ENCODE peak calls at places on chromosomes 1 and 21, in ten cellular contexts. One of them, this sample, is unnamed.

GRCh38 chr1:84688461-84689061 is 1.7 kb downstream of the SSX2IP start:
- DNase-seq in pancreas: no peak
- DNase-seq in activated B cell treated with CpG ODN at 0.5 μM for 24 hours: no peak
- DNase-seq in left lung: no peak
- DNase-seq in HFF-Myc: no peak
- DNase-seq in heart left ventricle: no peak
- DNase-seq in cardiac muscle cell: no peak
- DNase-seq in PC-3: peak
- DNase-seq in HL-60: peak
- DNase-seq in GM13977: no peak
- DNase-seq in this sample: no peak

GRCh38 chr1:20087668-20088067 is 17.7 kb downstream of the PLA2G5 start:
- DNase-seq in pancreas: no peak
- DNase-seq in activated B cell treated with CpG ODN at 0.5 μM for 24 hours: no peak
- DNase-seq in left lung: no peak
- DNase-seq in HFF-Myc: no peak
- DNase-seq in heart left ventricle: no peak
- DNase-seq in cardiac muscle cell: no peak
- DNase-seq in PC-3: peak
- DNase-seq in HL-60: no peak
- DNase-seq in GM13977: no peak
- DNase-seq in this sample: no peak

GRCh38 chr1:18953656-18954259 is 2.7 kb downstream of the IFFO2 start:
- DNase-seq in pancreas: no peak
- DNase-seq in activated B cell treated with CpG ODN at 0.5 μM for 24 hours: no peak
- DNase-seq in left lung: no peak
- DNase-seq in HFF-Myc: no peak
- DNase-seq in heart left ventricle: no peak
- DNase-seq in cardiac muscle cell: no peak
- DNase-seq in PC-3: no peak
- DNase-seq in HL-60: no peak
- DNase-seq in GM13977: no peak
- DNase-seq in this sample: no peak

GRCh38 chr1:117616356-117616755 is 10.5 kb downstream of the TENT5C start:
- DNase-seq in pancreas: peak
- DNase-seq in activated B cell treated with CpG ODN at 0.5 μM for 24 hours: no peak
- DNase-seq in left lung: no peak
- DNase-seq in HFF-Myc: no peak
- DNase-seq in heart left ventricle: no peak
- DNase-seq in cardiac muscle cell: no peak
- DNase-seq in PC-3: no peak
- DNase-seq in HL-60: no peak
- DNase-seq in GM13977: no peak
- DNase-seq in this sample: no peak

GRCh38 chr1:26121854-26122773 is 10.5 kb downstream of the PDIK1L start:
- DNase-seq in pancreas: no peak
- DNase-seq in activated B cell treated with CpG ODN at 0.5 μM for 24 hours: no peak
- DNase-seq in left lung: no peak
- DNase-seq in HFF-Myc: no peak
- DNase-seq in heart left ventricle: no peak
- DNase-seq in cardiac muscle cell: no peak
- DNase-seq in PC-3: peak
- DNase-seq in HL-60: no peak
- DNase-seq in GM13977: no peak
- DNase-seq in this sample: no peak

GRCh38 chr21:17931080-17931479 is 111.9 kb upstream of the C21orf91 start:
- DNase-seq in pancreas: no peak
- DNase-seq in activated B cell treated with CpG ODN at 0.5 μM for 24 hours: no peak
- DNase-seq in left lung: no peak
- DNase-seq in HFF-Myc: no peak
- DNase-seq in heart left ventricle: no peak
- DNase-seq in cardiac muscle cell: no peak
- DNase-seq in PC-3: peak
- DNase-seq in HL-60: no peak
- DNase-seq in GM13977: no peak
- DNase-seq in this sample: no peak

GRCh38 chr1:239587066-239587465 is 200.7 kb downstream of the CHRM3 start:
- DNase-seq in pancreas: no peak
- DNase-seq in activated B cell treated with CpG ODN at 0.5 μM for 24 hours: no peak
- DNase-seq in left lung: no peak
- DNase-seq in HFF-Myc: no peak
- DNase-seq in heart left ventricle: no peak
- DNase-seq in cardiac muscle cell: no peak
- DNase-seq in PC-3: no peak
- DNase-seq in HL-60: no peak
- DNase-seq in GM13977: no peak
- DNase-seq in this sample: no peak

GRCh38 chr1:218613105-218613504 is 268.0 kb downstream of the TGFB2 start:
- DNase-seq in pancreas: no peak
- DNase-seq in activated B cell treated with CpG ODN at 0.5 μM for 24 hours: no peak
- DNase-seq in left lung: no peak
- DNase-seq in HFF-Myc: no peak
- DNase-seq in heart left ventricle: no peak
- DNase-seq in cardiac muscle cell: no peak
- DNase-seq in PC-3: peak
- DNase-seq in HL-60: no peak
- DNase-seq in GM13977: no peak
- DNase-seq in this sample: no peak

GRCh38 chr1:160975026-160975425 is 20.4 kb upstream of the ITLN2 start:
- DNase-seq in pancreas: no peak
- DNase-seq in activated B cell treated with CpG ODN at 0.5 μM for 24 hours: no peak
- DNase-seq in left lung: no peak
- DNase-seq in HFF-Myc: no peak
- DNase-seq in heart left ventricle: no peak
- DNase-seq in cardiac muscle cell: no peak
- DNase-seq in PC-3: no peak
- DNase-seq in HL-60: no peak
- DNase-seq in GM13977: peak
- DNase-seq in this sample: no peak

GRCh38 chr1:160973491-160973890 is 18.9 kb upstream of the ITLN2 start:
- DNase-seq in pancreas: no peak
- DNase-seq in activated B cell treated with CpG ODN at 0.5 μM for 24 hours: no peak
- DNase-seq in left lung: no peak
- DNase-seq in HFF-Myc: no peak
- DNase-seq in heart left ventricle: no peak
- DNase-seq in cardiac muscle cell: no peak
- DNase-seq in PC-3: no peak
- DNase-seq in HL-60: no peak
- DNase-seq in GM13977: no peak
- DNase-seq in this sample: no peak

GRCh38 chr1:160972939-160973338 is 18.3 kb upstream of the ITLN2 start:
- DNase-seq in pancreas: no peak
- DNase-seq in activated B cell treated with CpG ODN at 0.5 μM for 24 hours: no peak
- DNase-seq in left lung: no peak
- DNase-seq in HFF-Myc: no peak
- DNase-seq in heart left ventricle: no peak
- DNase-seq in cardiac muscle cell: no peak
- DNase-seq in PC-3: no peak
- DNase-seq in HL-60: no peak
- DNase-seq in GM13977: no peak
- DNase-seq in this sample: no peak

DNA sequence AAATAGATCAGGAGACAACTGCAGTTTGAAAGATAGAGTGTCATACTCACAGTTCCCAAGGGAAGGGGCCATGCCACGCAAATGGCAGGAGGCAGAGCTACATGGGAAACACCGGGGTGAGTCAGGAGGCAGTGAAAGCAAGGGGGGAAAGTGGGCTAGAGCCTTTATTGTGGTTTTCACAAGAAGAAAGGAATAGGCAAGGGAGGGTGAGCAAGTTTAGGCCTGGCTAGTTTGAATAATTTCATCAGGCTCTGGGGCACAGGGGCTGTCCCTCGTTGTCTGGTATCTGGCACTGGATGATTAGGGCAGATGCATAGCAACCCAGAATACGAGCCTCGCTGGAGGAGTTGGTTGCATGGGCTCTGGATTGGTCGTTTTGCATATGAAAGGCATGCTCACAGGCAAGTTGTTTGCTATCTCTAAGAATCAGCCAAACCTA is 17.0 kb upstream of the ITLN2 start:
- DNase-seq in pancreas: no peak
- DNase-seq in activated B cell treated with CpG ODN at 0.5 μM for 24 hours: no peak
- DNase-seq in left lung: no peak
- DNase-seq in HFF-Myc: no peak
- DNase-seq in heart left ventricle: no peak
- DNase-seq in cardiac muscle cell: no peak
- DNase-seq in PC-3: no peak
- DNase-seq in HL-60: no peak
- DNase-seq in GM13977: peak
- DNase-seq in this sample: no peak
- TF ChIP-seq CTCF in pancreas: no peak
- TF ChIP-seq CTCF in activated B cell treated with CpG ODN at 0.5 μM for 24 hours: no peak
- TF ChIP-seq CTCF in left lung: no peak
- TF ChIP-seq CTCF in HFF-Myc: no peak
- TF ChIP-seq CTCF in heart left ventricle: no peak
- TF ChIP-seq CTCF in cardiac muscle cell: no peak
- TF ChIP-seq CTCF in PC-3: no peak
- TF ChIP-seq CTCF in HL-60: no peak
- TF ChIP-seq CTCF in GM13977: no peak
- TF ChIP-seq CTCF in this sample: no peak

DNA sequence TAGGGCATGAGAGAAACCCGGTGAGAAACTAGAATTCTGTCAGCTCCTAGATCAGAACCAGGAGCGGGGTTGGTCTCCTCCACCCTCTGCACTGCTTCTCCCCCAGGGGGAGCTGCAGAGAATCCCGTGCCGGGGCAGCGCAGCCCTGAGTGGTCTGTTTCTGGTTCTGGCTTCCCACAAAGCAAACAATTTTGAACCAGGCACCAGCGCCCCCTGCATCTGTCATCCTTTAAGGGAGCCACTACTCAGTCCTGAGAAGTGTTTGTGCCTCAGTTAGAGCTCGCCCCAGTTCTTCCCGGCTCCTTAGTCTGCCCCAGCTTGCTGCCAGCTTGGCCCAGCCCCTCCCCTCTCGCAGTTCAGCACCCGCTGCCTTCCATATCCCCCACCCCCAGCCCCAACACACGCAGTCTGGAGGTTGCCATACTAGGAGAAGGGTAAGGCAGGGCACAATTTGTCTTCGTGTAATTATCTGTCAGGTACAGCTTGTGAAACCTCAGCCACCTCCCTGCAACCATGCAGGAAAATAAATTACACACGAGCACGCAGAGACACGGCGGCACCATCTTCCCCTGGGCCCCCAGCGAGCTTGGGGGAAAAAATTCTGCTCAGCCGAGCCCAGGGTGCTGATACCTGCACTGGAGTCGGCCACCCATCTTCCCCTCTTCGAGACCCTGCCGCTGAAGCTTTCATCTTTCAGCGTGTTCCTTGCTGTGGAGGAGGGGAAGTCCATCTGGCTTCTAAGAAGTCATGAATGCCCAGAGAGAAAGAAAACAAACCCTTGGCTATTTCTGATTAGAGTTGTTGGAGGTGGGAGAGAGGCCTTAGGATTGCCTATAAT is 62.6 kb upstream of the CD1D start:
- DNase-seq in pancreas: no peak
- DNase-seq in activated B cell treated with CpG ODN at 0.5 μM for 24 hours: peak
- DNase-seq in left lung: peak
- DNase-seq in HFF-Myc: peak
- DNase-seq in heart left ventricle: peak
- DNase-seq in cardiac muscle cell: peak
- DNase-seq in PC-3: peak
- DNase-seq in HL-60: no peak
- DNase-seq in GM13977: no peak
- DNase-seq in this sample: peak
- TF ChIP-seq CTCF in pancreas: peak
- TF ChIP-seq CTCF in activated B cell treated with CpG ODN at 0.5 μM for 24 hours: no peak
- TF ChIP-seq CTCF in left lung: no peak
- TF ChIP-seq CTCF in HFF-Myc: peak
- TF ChIP-seq CTCF in heart left ventricle: peak
- TF ChIP-seq CTCF in cardiac muscle cell: peak
- TF ChIP-seq CTCF in PC-3: peak
- TF ChIP-seq CTCF in HL-60: no peak
- TF ChIP-seq CTCF in GM13977: peak
- TF ChIP-seq CTCF in this sample: peak

DNA sequence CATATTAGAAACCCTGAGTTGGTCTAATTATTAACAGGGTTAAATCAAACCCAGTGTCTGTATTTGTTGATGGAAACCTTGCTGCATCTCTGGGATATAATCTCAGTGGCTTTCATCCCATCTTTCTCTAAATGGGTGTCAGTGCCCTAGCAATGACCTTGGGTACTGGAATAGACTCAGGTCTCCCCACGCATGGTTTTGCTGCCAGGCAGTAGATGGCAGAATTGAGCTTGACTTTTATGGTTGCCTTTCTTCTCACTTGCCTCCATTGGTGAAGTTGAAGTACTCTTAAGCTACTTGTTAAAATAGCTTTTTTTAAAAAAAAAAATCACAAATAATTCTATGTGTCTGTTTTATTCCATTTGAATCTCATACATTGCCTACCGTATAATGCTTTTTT is 81.8 kb upstream of the HMCN1 start:
- DNase-seq in pancreas: no peak
- DNase-seq in activated B cell treated with CpG ODN at 0.5 μM for 24 hours: no peak
- DNase-seq in left lung: no peak
- DNase-seq in HFF-Myc: no peak
- DNase-seq in heart left ventricle: no peak
- DNase-seq in cardiac muscle cell: no peak
- DNase-seq in PC-3: peak
- DNase-seq in HL-60: no peak
- DNase-seq in GM13977: no peak
- DNase-seq in this sample: no peak
- TF ChIP-seq CTCF in pancreas: no peak
- TF ChIP-seq CTCF in activated B cell treated with CpG ODN at 0.5 μM for 24 hours: no peak
- TF ChIP-seq CTCF in left lung: no peak
- TF ChIP-seq CTCF in HFF-Myc: peak
- TF ChIP-seq CTCF in heart left ventricle: no peak
- TF ChIP-seq CTCF in cardiac muscle cell: peak
- TF ChIP-seq CTCF in PC-3: peak
- TF ChIP-seq CTCF in HL-60: peak
- TF ChIP-seq CTCF in GM13977: peak
- TF ChIP-seq CTCF in this sample: no peak

DNA sequence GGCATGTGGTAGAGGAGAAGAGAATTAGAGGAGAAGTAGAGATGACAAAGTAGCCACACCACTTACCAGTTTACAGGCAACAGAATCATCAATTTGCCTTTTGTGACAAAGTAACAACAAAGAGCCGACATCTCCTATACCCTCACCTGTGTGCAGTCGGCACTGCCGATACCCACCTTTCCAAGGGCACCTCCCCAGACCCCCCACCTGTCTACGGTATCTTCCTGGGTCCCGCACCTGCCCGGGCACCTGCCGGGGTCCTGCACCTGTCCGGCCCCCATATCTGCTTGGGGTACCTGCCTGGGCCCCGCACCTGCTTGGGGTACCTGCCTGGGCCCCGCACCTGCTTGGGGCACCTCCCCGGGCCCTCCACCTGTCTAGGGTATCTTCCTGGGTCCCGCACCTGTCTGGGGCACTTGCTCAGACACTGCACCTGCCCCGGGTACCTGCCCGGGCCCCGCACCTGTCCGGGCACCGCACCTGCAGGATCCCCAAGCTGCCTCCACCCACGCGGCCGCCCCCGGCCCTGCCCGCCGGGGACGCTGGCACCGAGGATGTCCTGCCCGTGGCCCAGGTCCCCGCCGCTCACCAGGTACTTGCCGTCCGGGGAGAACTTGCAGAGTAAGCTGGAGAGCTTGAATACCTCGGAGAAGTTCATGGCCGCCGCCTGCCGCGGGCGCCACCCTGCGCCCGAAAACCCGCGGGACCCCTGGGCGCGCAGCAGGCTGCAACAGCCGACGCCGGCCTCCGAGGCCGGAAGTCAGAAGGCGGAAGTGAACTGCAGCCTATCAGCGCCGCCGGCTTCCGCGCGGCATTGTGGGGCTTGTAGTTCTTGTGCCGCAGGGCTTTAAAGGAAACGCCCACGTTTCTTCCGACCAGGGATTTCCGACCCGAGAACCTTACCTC is at the start of gene WRAP73:
- DNase-seq in pancreas: peak
- DNase-seq in activated B cell treated with CpG ODN at 0.5 μM for 24 hours: peak
- DNase-seq in left lung: peak
- DNase-seq in HFF-Myc: peak
- DNase-seq in heart left ventricle: peak
- DNase-seq in cardiac muscle cell: peak
- DNase-seq in PC-3: peak
- DNase-seq in HL-60: peak
- DNase-seq in GM13977: peak
- DNase-seq in this sample: peak
- TF ChIP-seq CTCF in pancreas: no peak
- TF ChIP-seq CTCF in activated B cell treated with CpG ODN at 0.5 μM for 24 hours: no peak
- TF ChIP-seq CTCF in left lung: no peak
- TF ChIP-seq CTCF in HFF-Myc: peak
- TF ChIP-seq CTCF in heart left ventricle: no peak
- TF ChIP-seq CTCF in cardiac muscle cell: peak
- TF ChIP-seq CTCF in PC-3: peak
- TF ChIP-seq CTCF in HL-60: peak
- TF ChIP-seq CTCF in GM13977: peak
- TF ChIP-seq CTCF in this sample: peak

This sample was measured in dorsolateral prefrontal cortex.